ENCODE peak calls at places on chromosomes 13 and 19, in seven cellular contexts. D is heart right ventricle; F is cardiac muscle cell; G is fibroblast of mammary gland; Y is transverse colon; V is fibroblast of the aortic adventitia; O is CD4-positive, alpha-beta memory T cell. U is an unnamed sample.

GRCh38 chr13:83709751-83710515 is 172.3 kb downstream of the SLITRK1 start:
- DNase-seq in O (no peak), D (no peak), G (no peak), F (no peak), Y (no peak), V (no peak), U (no peak)

GRCh38 chr13:68727165-68727564 is 1380.5 kb upstream of the ATXN8OS start:
- DNase-seq in Y (no peak), F (no peak), G (peak), O (no peak), V (no peak), D (no peak), U (no peak)

GRCh38 chr19:33300016-33300981 is 2.0 kb downstream of the CEBPA start:
- DNase-seq in Y (peak), D (no peak), O (no peak), G (no peak), F (peak), V (peak), U (no peak)

GRCh38 chr13:63107163-63107935 is 1691.7 kb upstream of the PCDH20 start:
- DNase-seq in O (no peak), G (peak), V (peak), D (no peak), Y (no peak), F (peak), U (no peak)

GRCh38 chr13:78192721-78193120 is 274.1 kb upstream of the EDNRB start:
- DNase-seq in D (no peak), Y (no peak), F (no peak), G (peak), V (peak), O (no peak), U (no peak)

GRCh38 chr19:15397236-15397635 is 17.6 kb upstream of the AKAP8 start:
- DNase-seq in F (no peak), Y (no peak), D (no peak), O (no peak), V (no peak), G (no peak), U (no peak)

GRCh38 chr19:15479391-15480345 is at the start of gene PGLYRP2:
- DNase-seq in Y (no peak), D (no peak), G (no peak), V (no peak), O (no peak), F (peak), U (no peak)

GRCh38 chr13:22403144-22403543 is 732.3 kb downstream of the FGF9 start:
- DNase-seq in V (no peak), Y (no peak), G (no peak), O (no peak), D (no peak), F (no peak), U (no peak)

GRCh38 chr13:84668637-84669036 is 786.4 kb upstream of the SLITRK1 start:
- DNase-seq in F (no peak), Y (no peak), G (no peak), O (no peak), V (no peak), D (no peak), U (no peak)

GRCh38 chr13:29577135-29578051 is 18.1 kb downstream of the SLC7A1 start:
- DNase-seq in F (no peak), G (peak), D (no peak), Y (no peak), V (no peak), O (no peak), U (no peak)

GRCh38 chr13:75368167-75368566 is 113.8 kb downstream of the TBC1D4 start:
- DNase-seq in V (peak), F (peak), D (peak), G (peak), O (no peak), Y (no peak), U (no peak)

GRCh38 chr19:55546822-55547614 is 1.7 kb upstream of the SBK3 start:
- DNase-seq in Y (peak), F (peak), V (peak), G (peak), O (no peak), D (peak), U (peak)

GRCh38 chr19:18191640-18192062 is 1.4 kb upstream of the MPV17L2 start:
- DNase-seq in Y (peak), G (no peak), F (no peak), V (no peak), D (no peak), O (no peak), U (no peak)

GRCh38 chr19:53467138-53467502 is 413 bp upstream of the ZNF813 start:
- DNase-seq in V (no peak), D (no peak), Y (peak), O (no peak), G (no peak), F (no peak), U (no peak)

GRCh38 chr13:26557393-26558073 is at the start of gene WASF3:
- DNase-seq in Y (peak), G (peak), F (peak), O (peak), V (peak), D (peak), U (peak)

GRCh38 chr13:114099191-114099590 is 33.2 kb downstream of the RASA3 start:
- DNase-seq in Y (peak), O (no peak), V (peak), F (peak), G (peak), D (peak), U (peak)

GRCh38 chr19:18340237-18340989 is at the start of gene PGPEP1:
- DNase-seq in V (peak), F (peak), G (peak), O (peak), Y (peak), D (peak), U (peak)

GRCh38 chr19:13824703-13825102 is 29.5 kb downstream of the ZSWIM4 start:
- DNase-seq in D (no peak), O (no peak), V (no peak), F (no peak), G (no peak), Y (no peak), U (no peak)

GRCh38 chr19:39411006-39411831 is 1.2 kb upstream of the PLEKHG2 start:
- DNase-seq in Y (peak), V (no peak), F (peak), G (peak), D (no peak), O (no peak), U (no peak)

GRCh38 chr19:12825259-12826131 is 8.9 kb downstream of the RTBDN start:
- DNase-seq in G (no peak), O (no peak), Y (no peak), V (no peak), D (no peak), F (peak), U (no peak)

GRCh38 chr13:104491951-104492350 is 1425.7 kb upstream of the SLC10A2 start:
- DNase-seq in Y (no peak), F (no peak), V (no peak), G (no peak), O (no peak), D (no peak), U (no peak)

GRCh38 chr13:101382701-101383100 is 33.6 kb downstream of the NALCN start:
- DNase-seq in Y (no peak), F (no peak), O (no peak), G (no peak), V (no peak), D (no peak), U (no peak)

GRCh38 chr19:51887522-51888498 is at the start of gene ZNF577:
- DNase-seq in D (peak), Y (peak), O (peak), G (peak), V (peak), F (peak), U (peak)

GRCh38 chr13:94033098-94033497 is 446.4 kb downstream of the DCT start:
- DNase-seq in V (no peak), Y (no peak), G (no peak), F (no peak), O (no peak), D (no peak), U (no peak)

GRCh38 chr19:17244618-17245534 is 843 bp downstream of the NR2F6 start:
- DNase-seq in O (no peak), G (no peak), Y (peak), F (no peak), V (no peak), D (no peak), U (no peak)

GRCh38 chr19:2547721-2548120 is 71.8 kb downstream of the GADD45B start:
- DNase-seq in G (no peak), V (no peak), O (no peak), D (no peak), F (no peak), Y (no peak), U (no peak)

GRCh38 chr13:43054803-43055802 is 31.7 kb downstream of the DNAJC15 start:
- DNase-seq in O (peak), F (peak), V (peak), G (peak), Y (no peak), D (peak), U (no peak)

GRCh38 chr13:44437356-44438233 is 64.0 kb downstream of the SERP2 start:
- DNase-seq in D (no peak), F (peak), O (peak), V (peak), G (peak), Y (no peak), U (no peak)

GRCh38 chr19:40717880-40718773 is 1.2 kb downstream of the ITPKC start:
- DNase-seq in O (no peak), F (peak), Y (peak), V (no peak), D (no peak), G (peak), U (no peak)

GRCh38 chr19:30888937-30889336 is 460.3 kb downstream of the TSHZ3 start:
- DNase-seq in O (no peak), Y (no peak), D (no peak), V (no peak), G (no peak), F (no peak), U (no peak)

GRCh38 chr13:38872693-38873092 is 117.9 kb downstream of the STOML3 start:
- DNase-seq in G (peak), Y (peak), O (peak), V (peak), D (peak), F (peak), U (no peak)

GRCh38 chr13:42040730-42041016 is 7.8 kb upstream of the DGKH start:
- DNase-seq in G (no peak), V (no peak), O (no peak), F (no peak), D (no peak), Y (no peak), U (no peak)

GRCh38 chr13:42036711-42037110 is 11.7 kb upstream of the DGKH start:
- DNase-seq in O (no peak), G (no peak), V (no peak), D (no peak), F (no peak), Y (no peak), U (no peak)

GRCh38 chr13:42039457-42039945 is 8.9 kb upstream of the DGKH start:
- DNase-seq in O (no peak), V (no peak), G (no peak), Y (no peak), D (peak), F (no peak), U (no peak)

GRCh38 chr13:42039946-42040729 is 8.3 kb upstream of the DGKH start:
- DNase-seq in F (peak), O (peak), D (peak), Y (peak), G (peak), V (peak), U (peak)

DNA sequence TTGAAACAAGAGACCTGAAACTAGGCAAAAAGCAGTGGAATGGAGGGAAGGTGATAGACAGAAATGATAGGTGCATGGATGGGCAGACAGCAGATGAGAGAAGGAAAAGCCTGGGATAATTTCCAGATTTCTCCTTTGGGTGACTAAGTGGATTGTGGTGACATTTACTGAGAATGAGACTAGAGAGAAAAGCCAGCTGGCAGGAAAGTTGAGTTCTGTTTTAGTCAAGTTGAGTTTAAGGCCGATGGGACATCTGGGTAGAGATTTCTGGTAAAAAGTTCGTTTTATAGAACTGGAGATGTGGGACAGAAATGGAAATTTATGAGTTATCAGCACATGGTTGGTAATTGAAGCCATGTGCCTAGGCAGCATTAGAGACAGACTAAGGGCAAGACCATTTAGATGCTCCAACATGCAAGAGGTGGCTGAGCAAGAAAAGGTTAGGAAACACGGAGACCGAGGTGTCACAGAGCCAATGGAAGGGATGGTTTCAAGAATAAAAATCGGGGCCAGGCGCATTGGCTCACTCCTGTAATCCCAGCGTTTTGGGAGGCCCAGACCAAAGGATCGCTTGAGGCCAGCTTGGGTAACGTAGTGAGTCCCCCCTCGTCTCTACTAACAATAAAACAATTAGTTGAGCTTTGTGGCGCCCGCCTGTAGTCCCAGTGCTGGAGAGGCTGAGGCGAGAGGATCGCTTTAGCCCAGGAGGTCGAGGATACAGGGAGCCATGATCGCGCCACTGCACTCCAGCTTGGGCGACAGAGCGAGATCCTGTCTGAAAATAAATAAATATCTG is 9.6 kb upstream of the DGKH start:
- DNase-seq in G (peak), Y (no peak), D (no peak), V (no peak), F (no peak), O (no peak), U (no peak)
- H3K4me3 ChIP-seq in G (no peak), Y (peak), D (peak), V (peak), F (peak), O (no peak), U (peak)

GRCh38 chr19:48637449-48637947 is 319 bp upstream of the DBP start:
- DNase-seq in F (peak), V (peak), G (peak), D (peak), O (peak), Y (peak), U (peak)
- H3K4me3 ChIP-seq in F (peak), V (peak), G (peak), D (peak), O (peak), Y (peak), U (peak)

GRCh38 chr19:29643361-29643935 is 21.8 kb upstream of the PLEKHF1 start:
- DNase-seq in F (no peak), O (no peak), V (no peak), D (no peak), Y (no peak), G (peak), U (no peak)

GRCh38 chr19:29641597-29641996 is 23.7 kb upstream of the PLEKHF1 start:
- DNase-seq in Y (no peak), D (no peak), G (no peak), F (no peak), O (no peak), V (no peak), U (no peak)

GRCh38 chr19:29644179-29644578 is 21.1 kb upstream of the PLEKHF1 start:
- DNase-seq in G (no peak), O (no peak), D (no peak), V (no peak), F (no peak), Y (no peak), U (no peak)

GRCh38 chr19:29645491-29645867 is 19.8 kb upstream of the PLEKHF1 start:
- DNase-seq in F (no peak), D (no peak), Y (no peak), O (no peak), G (no peak), V (no peak), U (no peak)

DNA sequence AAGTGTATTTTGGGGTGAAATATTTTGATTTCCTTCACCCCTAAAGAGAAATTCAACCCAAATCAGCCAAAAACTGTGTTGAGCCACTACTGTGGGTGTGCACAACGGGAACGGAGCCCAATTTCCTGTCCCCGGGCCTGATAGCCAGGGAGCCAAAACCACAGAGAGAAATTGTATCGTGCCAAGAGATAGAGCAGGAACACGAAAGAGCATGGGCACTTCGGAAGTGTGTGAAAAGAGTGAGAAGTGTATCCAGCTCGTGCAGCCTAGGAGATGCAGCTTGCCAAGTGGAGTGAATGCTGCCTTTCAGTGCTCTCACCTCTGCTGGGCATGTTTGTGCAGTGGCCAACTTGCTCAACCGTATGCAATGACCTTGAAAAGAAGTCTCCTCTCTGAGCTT is 19.4 kb upstream of the PLEKHF1 start:
- DNase-seq in F (peak), V (peak), O (no peak), D (peak), Y (no peak), G (peak), U (no peak)
- H3K4me3 ChIP-seq in F (no peak), V (peak), O (no peak), D (no peak), Y (no peak), G (no peak), U (peak)

GRCh38 chr19:35270381-35270811 is 1.6 kb downstream of the USF2 start:
- DNase-seq in Y (no peak), D (no peak), V (no peak), G (no peak), F (no peak), O (no peak), U (no peak)

GRCh38 chr19:35271546-35271945 is 2.8 kb downstream of the USF2 start:
- DNase-seq in D (no peak), Y (no peak), O (no peak), G (no peak), V (no peak), F (no peak), U (no peak)

GRCh38 chr19:35268546-35269424 is at the start of gene USF2:
- DNase-seq in G (peak), V (peak), O (peak), Y (peak), F (peak), D (peak), U (no peak)

GRCh38 chr19:35267818-35268545 is 780 bp upstream of the USF2 start:
- DNase-seq in Y (peak), D (peak), V (peak), O (peak), G (peak), F (peak), U (peak)

DNA sequence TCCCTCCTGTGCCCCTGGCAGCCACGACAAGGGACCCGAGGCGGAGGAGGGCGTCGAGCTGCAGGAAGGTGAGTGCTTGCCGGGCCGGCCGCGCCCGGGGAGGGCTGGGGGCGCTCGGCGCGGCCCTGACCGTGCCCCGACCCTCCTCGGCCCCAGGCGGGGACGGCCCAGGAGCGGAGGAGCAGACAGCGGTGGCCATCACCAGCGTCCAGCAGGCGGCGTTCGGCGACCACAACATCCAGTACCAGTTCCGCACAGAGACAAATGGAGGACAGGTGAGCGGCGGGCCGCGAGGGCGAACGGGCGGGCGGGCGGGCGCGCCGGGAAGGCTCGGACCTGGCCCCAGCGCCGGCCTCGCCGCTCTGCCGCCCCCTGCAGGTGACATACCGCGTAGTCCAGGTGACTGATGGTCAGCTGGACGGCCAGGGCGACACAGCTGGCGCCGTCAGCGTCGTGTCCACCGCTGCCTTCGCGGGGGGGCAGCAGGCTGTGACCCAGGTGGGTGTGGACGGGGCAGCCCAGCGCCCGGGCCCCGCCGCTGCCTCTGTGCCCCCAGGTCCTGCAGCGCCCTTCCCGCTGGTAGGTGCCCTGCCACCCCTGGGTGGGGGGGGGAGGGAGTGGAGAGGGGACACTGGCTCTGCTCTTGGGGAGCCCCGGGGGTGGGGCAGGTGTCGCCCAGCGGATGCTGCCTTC is 809 bp downstream of the USF2 start:
- DNase-seq in Y (peak), O (peak), D (peak), V (peak), F (peak), G (peak), U (no peak)
- H3K4me3 ChIP-seq in Y (peak), O (peak), D (peak), V (peak), F (peak), G (peak), U (peak)

DNA sequence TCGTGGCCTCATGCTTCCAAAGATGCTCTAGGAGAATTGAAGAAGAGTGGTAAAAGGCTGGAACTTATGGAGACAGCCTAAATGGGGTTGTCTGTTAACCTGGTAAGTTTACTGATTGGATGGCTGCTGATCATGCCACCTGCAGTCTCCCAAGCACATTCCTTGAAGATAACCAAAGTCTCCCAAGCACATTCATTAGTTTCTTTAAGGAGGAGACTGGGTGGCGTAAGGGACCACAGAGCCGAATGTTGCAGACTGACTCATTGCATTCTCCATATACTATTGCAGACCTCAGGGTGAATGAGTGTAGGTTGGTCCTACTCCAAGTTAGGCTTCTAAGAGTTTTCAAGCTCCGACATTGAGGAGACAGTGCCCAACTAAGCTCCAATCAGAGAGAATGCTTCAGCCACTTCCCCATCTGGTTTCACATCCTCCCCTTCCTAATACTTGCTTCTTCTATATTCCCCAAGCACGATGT is at the start of gene IGFL3:
- DNase-seq in V (no peak), D (no peak), G (peak), O (no peak), Y (no peak), F (no peak), U (no peak)
- H3K4me3 ChIP-seq in V (no peak), D (no peak), G (no peak), O (no peak), Y (no peak), F (no peak), U (no peak)

U was measured in ascending aorta.